ENCODE peak calls at places on chromosomes 6 and 20, in seven cellular contexts. L is ovary, W is dorsolateral prefrontal cortex, N is OCI-LY7, Z is choroid plexus epithelial cell, K is mucosa of descending colon, F is stomach. X is an unnamed sample.

GRCh38 chr6:169490409-169490708 is 211.5 kb downstream of the WDR27 start:
- DNase-seq in F (no peak), W (no peak), Z (no peak), N (no peak), L (no peak), K (no peak), X (peak)

GRCh38 chr6:105587349-105588115 is 184.7 kb upstream of the PREP start:
- DNase-seq in W (no peak), F (no peak), Z (no peak), K (no peak), N (peak), L (no peak), X (no peak)

GRCh38 chr20:20089018-20089417 is 36.7 kb downstream of the CFAP61 start:
- DNase-seq in F (no peak), N (no peak), W (no peak), Z (no peak), L (no peak), K (no peak), X (no peak)

GRCh38 chr20:39660965-39661364 is 698.8 kb downstream of the DHX35 start:
- DNase-seq in K (no peak), F (no peak), Z (no peak), W (no peak), L (no peak), N (no peak), X (no peak)

GRCh38 chr20:53685070-53685595 is 91.5 kb upstream of the ZNF217 start:
- DNase-seq in K (no peak), N (no peak), F (no peak), W (no peak), L (no peak), Z (no peak), X (no peak)

GRCh38 chr6:139378882-139379341 is 4.5 kb upstream of the CITED2 start:
- DNase-seq in F (no peak), W (no peak), K (no peak), L (no peak), N (no peak), Z (peak), X (peak)

GRCh38 chr20:31710423-31711250 is 12.0 kb downstream of the BCL2L1 start:
- DNase-seq in W (no peak), L (no peak), Z (no peak), K (no peak), F (peak), N (no peak), X (no peak)

GRCh38 chr20:32924781-32925180 is 66.1 kb downstream of the EFCAB8 start:
- DNase-seq in K (no peak), Z (no peak), N (no peak), L (no peak), W (no peak), F (peak), X (no peak)

DNA sequence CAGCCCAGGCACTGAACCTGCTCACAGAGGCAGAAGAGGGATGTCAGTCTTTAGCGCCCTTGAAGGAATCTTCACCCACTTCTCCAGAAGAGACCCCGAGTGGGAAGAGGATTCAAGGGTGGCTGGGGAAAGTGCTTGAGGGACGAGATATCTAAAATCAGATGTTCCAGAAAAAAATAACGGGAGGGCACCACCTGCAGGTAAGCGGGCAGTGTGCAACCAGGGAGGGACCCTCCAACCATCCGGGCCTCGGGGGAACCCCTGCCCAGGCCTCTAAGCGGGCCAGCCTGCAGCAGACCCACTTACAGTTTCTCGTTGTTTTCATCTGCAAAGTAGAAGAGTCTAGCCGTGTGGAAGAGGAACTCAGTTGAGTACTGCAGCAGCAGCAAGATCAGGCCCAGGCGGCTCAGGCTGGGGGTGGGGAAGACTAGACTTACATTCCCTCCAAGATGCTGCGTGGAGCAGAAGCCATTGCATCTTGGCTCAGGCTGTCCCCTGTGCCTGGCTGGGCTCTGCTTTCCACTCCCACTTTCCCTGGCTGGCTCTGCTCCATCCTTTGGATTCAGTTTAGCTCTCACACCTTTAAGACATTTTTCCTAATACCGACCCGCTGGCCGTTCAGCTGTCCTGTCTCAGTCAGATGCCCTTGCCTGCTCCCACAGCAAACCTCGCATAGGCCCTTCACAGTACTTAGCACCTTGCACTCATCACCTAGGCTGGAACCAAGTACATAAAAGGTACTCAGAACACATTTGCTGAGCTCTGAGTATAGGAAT is 70.9 kb downstream of the TRAM2 start:
- DNase-seq in W (no peak), L (no peak), F (no peak), Z (no peak), K (no peak), N (peak), X (no peak)
- TF ChIP-seq CTCF in W (no peak), L (no peak), F (no peak), Z (peak), K (no peak), N (peak), X (peak)

GRCh38 chr6:56359201-56359899 is 112.0 kb upstream of the COL21A1 start:
- DNase-seq in L (no peak), Z (peak), N (peak), K (peak), W (no peak), F (peak), X (peak)
- TF ChIP-seq CTCF in L (peak), Z (peak), N (peak), K (peak), W (peak), F (no peak), X (peak)

DNA sequence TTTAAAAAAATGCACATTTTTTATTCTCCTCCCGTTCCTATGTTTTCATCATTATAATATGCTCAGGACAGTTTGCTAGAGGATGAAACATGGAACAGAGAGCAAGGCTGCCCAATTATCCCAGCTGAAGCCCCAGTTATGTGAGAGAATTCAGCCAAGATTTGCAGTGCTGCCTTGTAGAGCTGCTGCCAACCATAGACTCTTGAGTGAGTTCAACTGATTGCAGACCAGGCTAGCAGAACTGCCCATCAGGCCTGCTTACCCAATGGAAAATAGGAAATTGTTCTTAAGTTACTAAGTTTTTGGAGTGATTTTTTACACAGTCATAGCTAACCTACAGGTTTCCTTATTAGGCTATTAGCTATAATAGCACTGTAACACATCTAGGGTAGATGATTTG is 128.7 kb upstream of the VGLL2 start:
- DNase-seq in F (no peak), K (no peak), Z (no peak), W (no peak), N (no peak), L (no peak), X (no peak)
- TF ChIP-seq CTCF in F (no peak), K (no peak), Z (no peak), W (no peak), N (no peak), L (no peak), X (no peak)

GRCh38 chr6:165858571-165858970 is 195.5 kb upstream of the PDE10A start:
- DNase-seq in W (no peak), L (no peak), K (no peak), Z (peak), F (no peak), N (no peak), X (peak)
- TF ChIP-seq CTCF in W (no peak), L (no peak), K (no peak), Z (peak), F (no peak), N (peak), X (peak)

DNA sequence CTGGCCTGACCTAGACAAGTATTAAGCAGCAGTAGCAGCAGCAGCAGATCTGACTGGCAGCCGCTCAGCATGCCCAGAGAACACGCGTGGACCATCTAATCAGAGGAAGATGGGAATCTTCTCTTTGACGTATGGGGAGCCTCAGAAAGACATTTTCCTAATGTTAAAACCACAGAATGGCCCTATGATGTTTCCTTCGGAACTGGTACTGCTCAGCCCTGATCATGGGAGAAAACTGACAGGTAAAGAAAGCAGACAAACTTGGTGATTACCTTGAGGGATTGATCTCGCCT is 6.2 kb downstream of the PSMA7 start:
- DNase-seq in F (no peak), W (no peak), Z (no peak), K (no peak), L (no peak), N (no peak), X (no peak)
- TF ChIP-seq CTCF in F (no peak), W (no peak), Z (no peak), K (no peak), L (no peak), N (peak), X (no peak)

DNA sequence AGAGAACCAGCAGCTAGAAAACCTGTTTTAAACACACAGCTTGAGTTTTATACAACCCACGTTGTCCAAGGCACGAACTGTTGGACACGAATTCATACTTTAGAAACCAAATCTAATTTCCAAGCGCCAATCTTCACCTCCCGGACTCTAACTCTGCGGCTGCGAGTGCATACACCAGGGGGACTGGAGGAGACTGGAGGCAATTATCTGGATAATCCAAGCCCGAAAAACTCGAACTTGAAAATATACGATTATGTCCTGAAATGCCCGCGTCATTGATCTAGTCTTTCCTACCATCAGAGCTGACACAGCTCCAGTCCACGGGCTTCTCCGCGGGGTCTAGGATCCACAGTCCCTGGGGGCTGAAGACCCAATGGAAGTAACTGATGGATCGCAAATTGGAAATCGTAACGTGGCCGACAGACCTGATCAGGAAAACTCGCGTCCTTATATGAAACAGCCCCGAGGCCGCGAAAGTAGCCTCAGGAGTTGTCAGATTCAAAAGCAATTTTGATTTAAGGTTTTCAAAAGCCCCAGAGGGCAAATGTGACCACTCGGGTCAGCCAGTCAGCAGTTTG is 809 bp upstream of the HEY2 start:
- DNase-seq in L (no peak), W (no peak), F (no peak), Z (peak), N (no peak), K (peak), X (peak)
- TF ChIP-seq CTCF in L (no peak), W (no peak), F (no peak), Z (peak), N (no peak), K (no peak), X (peak)

GRCh38 chr20:44800398-44801046 is 9.8 kb downstream of the RIMS4 start:
- DNase-seq in K (peak), W (no peak), Z (no peak), F (no peak), N (peak), L (no peak), X (no peak)
- TF ChIP-seq CTCF in K (no peak), W (no peak), Z (peak), F (no peak), N (peak), L (no peak), X (peak)

X was measured in fibroblast of the aortic adventitia.